ENCODE peak calls at places on chromosomes 3 and 15, in four cellular contexts. V is HFF-Myc, G is foreskin fibroblast, P is left lung. B is an unnamed sample.

GRCh38 chr3:138935864-138936762 is 10.8 kb downstream of the FOXL2 start:
- DNase-seq in V (no peak), G (peak; percentile 53), P (peak; percentile 69), B (no peak)

GRCh38 chr3:126659915-126660886 is 5.3 kb upstream of the TXNRD3 start:
- DNase-seq in V (no peak), G (no peak), P (no peak), B (no peak)

GRCh38 chr3:10964537-10965167 is 27.9 kb upstream of the SLC6A1 start:
- DNase-seq in V (no peak), G (no peak), P (no peak), B (no peak)

GRCh38 chr3:179348325-179349013 is 960 bp downstream of the MFN1 start:
- DNase-seq in V (no peak), G (no peak), P (no peak), B (no peak)

GRCh38 chr3:100992086-100993033 is 861 bp downstream of the ABI3BP start:
- DNase-seq in V (no peak), G (no peak), P (no peak), B (no peak)

GRCh38 chr15:90030376-90030775 is 29.3 kb downstream of the ZNF710 start:
- DNase-seq in V (no peak), G (no peak), P (peak; percentile 39), B (no peak)

GRCh38 chr3:144529562-144529961 is 557.9 kb downstream of the DIPK2A start:
- DNase-seq in V (no peak), G (no peak), P (no peak), B (no peak)

GRCh38 chr15:100281096-100281917 is 60.5 kb downstream of the ADAMTS17 start:
- DNase-seq in V (no peak), G (no peak), P (no peak), B (no peak)

GRCh38 chr3:152104847-152105415 is 163.8 kb upstream of the MBNL1 start:
- DNase-seq in V (no peak), G (no peak), P (no peak), B (no peak)

GRCh38 chr15:40198364-40199085 is 37.7 kb downstream of the BUB1B start:
- DNase-seq in V (no peak), G (no peak), P (no peak), B (no peak)

GRCh38 chr3:187025656-187026320 is 95.5 kb downstream of the ST6GAL1 start:
- DNase-seq in V (no peak), G (no peak), P (no peak), B (no peak)

GRCh38 chr3:182349051-182349450 is 444.3 kb upstream of the ATP11B start:
- DNase-seq in V (no peak), G (no peak), P (no peak), B (no peak)

GRCh38 chr3:183330881-183331280 is 77.8 kb downstream of the B3GNT5 start:
- DNase-seq in V (no peak), G (no peak), P (no peak), B (no peak)

GRCh38 chr3:132174500-132174899 is 139.7 kb upstream of the CPNE4 start:
- DNase-seq in V (no peak), G (peak; percentile 50), P (no peak), B (no peak)

GRCh38 chr3:5347486-5347885 is 160.0 kb downstream of the EDEM1 start:
- DNase-seq in V (no peak), G (no peak), P (no peak), B (no peak)

GRCh38 chr3:158395421-158395820 is 175.6 kb upstream of the MLF1 start:
- DNase-seq in V (no peak), G (no peak), P (no peak), B (no peak)

GRCh38 chr3:168914662-168915061 is 748.9 kb downstream of the MECOM start:
- DNase-seq in V (no peak), G (peak; percentile 1), P (no peak), B (no peak)

GRCh38 chr3:99159220-99159762 is 257.8 kb upstream of the DCBLD2 start:
- DNase-seq in V (no peak), G (no peak), P (no peak), B (no peak)

GRCh38 chr3:12782172-12782815 is 14.2 kb upstream of the CAND2 start:
- DNase-seq in V (no peak), G (no peak), P (no peak), B (no peak)

GRCh38 chr3:61690016-61690415 is 128.6 kb downstream of the PTPRG start:
- DNase-seq in V (no peak), G (no peak), P (no peak), B (no peak)

GRCh38 chr3:149610351-149611105 is 47.3 kb downstream of the WWTR1 start:
- DNase-seq in V (no peak), G (no peak), P (no peak), B (no peak)

GRCh38 chr3:126105691-126106187 is 21.8 kb upstream of the SLC41A3 start:
- DNase-seq in V (no peak), G (no peak), P (peak; percentile 27), B (no peak)

GRCh38 chr3:43378066-43378935 is 92.0 kb downstream of the SNRK start:
- DNase-seq in V (no peak), G (no peak), P (no peak), B (no peak)

GRCh38 chr3:104805508-104805907 is 561.2 kb upstream of the ALCAM start:
- DNase-seq in V (no peak), G (no peak), P (no peak), B (no peak)

GRCh38 chr3:64291345-64291744 is 66.1 kb upstream of the PRICKLE2 start:
- DNase-seq in V (peak; percentile 52), G (peak; percentile 94), P (no peak), B (peak; percentile 74)

GRCh38 chr3:184815046-184815930 is 3.3 kb downstream of the VPS8 start:
- DNase-seq in V (peak; percentile 26), G (peak; percentile 56), P (no peak), B (peak; percentile 48)

DNA sequence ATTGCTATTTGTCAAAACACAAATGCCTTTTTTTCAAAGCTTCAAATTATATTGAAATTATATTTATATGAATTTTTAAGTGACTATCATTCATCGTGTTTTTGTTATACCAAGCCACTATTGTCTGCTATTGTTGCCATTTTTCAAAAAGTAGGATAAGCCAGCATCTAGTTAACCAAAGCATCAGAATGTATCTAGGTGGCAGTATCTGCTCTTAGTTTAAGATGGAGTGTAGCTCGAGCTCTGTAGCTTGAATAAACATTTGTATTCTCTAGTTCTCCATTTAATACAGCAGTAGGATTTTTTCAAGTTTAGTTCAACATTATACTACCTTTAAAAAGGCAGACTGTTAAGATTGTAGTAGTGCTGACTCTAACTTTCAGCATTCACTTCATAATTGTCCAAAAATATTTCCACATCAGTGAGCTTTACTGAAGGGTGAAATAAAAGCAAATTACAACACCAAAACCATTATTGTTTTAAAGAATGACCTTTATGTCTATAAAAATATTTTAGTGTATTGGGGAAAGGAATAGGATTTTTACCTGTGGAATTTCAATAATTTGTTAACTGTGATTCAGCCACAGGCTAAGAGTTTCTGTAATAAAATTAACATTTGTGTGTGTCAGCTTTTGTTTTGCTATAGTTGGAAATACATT is 19.6 kb upstream of the C15orf61 start:
- DNase-seq in V (no peak), G (peak; percentile 29), P (no peak), B (no peak)
- TF ChIP-seq CTCF in V (peak; percentile 26), G (peak; percentile 45), P (peak; percentile 19), B (peak; percentile 48)

GRCh38 chr3:195889843-195890407 is 18.4 kb downstream of the TNK2 start:
- DNase-seq in V (no peak), G (no peak), P (no peak), B (no peak)
- TF ChIP-seq CTCF in V (no peak), G (no peak), P (no peak), B (no peak)

GRCh38 chr15:66251790-66252355 is 1.7 kb downstream of the MEGF11 start:
- DNase-seq in V (no peak), G (no peak), P (no peak), B (no peak)

GRCh38 chr15:66253296-66253642 is 281 bp downstream of the MEGF11 start:
- DNase-seq in V (no peak), G (no peak), P (no peak), B (no peak)

GRCh38 chr15:66251065-66251789 is 2.3 kb downstream of the MEGF11 start:
- DNase-seq in V (no peak), G (no peak), P (no peak), B (no peak)

GRCh38 chr15:66253643-66254363 is at the start of gene MEGF11:
- DNase-seq in V (no peak), G (peak; percentile 29), P (peak; percentile 48), B (no peak)

DNA sequence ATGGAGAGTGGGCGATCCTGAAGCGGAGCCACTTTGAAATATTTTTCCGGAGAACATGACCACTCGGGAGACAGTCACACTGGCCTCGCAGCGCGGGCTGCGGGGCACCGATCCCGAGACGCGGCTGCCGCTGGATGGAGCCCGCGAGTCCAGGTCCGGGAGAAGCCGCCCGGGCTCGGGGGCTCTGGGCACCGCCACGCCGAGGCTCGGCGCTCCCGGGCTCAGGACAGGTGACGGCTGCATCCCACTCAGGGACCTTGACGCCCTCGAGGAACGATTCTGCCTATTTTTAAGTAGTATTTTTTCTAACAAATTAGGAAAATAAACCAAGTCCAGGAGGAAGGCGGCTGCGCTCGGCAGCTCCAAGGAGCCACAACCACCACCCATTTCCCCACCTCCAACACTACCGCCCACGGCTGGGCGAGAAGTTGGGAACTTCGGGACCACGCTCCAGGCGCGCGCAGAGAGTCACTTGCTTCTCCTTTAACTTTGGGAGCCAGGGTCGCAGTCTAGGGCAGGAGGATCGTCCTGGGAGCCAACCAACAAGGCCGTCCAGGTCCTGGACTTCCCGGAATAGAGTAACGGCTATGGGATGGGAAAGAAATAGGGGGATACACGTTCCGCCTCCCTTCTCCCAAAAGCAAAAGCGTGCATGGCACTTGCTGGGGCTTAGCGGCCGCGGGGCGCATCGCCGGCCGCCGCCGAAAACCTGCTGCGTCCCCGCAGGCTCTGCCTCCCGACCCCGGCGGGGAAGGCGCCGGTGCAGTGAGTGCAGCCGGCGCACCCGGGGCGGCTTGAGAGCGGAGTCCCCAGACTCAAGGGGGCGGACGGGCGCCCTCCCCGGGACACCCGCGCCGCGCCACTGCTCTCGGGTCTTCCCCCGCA is 897 bp downstream of the MEGF11 start:
- DNase-seq in V (no peak), G (peak; percentile 43), P (no peak), B (no peak)
- TF ChIP-seq CTCF in V (peak; percentile 79), G (peak; percentile 74), P (peak; percentile 51), B (peak; percentile 69)

DNA sequence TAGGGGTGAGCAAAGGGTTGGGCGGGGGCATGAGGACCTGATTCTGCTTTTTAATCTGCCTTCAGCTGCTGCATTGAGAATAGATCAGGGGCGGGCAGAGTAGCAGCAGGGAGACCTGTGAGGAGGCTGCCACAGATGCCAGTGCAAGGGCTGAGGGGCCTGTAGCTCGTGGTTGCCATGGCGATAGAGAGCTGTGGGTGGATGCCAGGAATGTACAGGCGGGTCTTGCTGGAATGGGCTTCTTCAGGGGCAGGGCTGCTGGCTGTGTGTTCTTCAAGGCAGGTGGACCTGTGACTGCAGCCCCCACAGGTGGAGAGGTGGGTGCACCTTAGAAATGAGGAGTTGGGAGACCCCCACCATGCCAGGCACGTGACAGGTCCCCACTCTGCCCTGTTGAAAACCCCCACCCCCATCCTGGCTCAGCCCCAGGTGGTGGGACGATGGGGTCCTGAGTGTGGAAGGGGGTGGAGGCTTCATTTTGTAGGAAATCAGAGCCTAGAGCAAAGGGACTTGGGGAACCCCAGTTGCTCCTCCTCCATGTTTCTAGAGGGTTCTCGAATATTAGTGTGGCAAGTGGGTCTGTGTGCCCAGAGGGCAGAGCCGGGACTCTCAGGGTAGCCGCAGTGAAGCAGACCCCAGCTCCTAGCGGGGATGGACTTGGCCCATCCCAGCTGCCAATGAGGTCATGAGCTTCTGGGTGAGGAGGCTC is 38.3 kb downstream of the SLC6A6 start:
- DNase-seq in V (no peak), G (no peak), P (no peak), B (no peak)
- TF ChIP-seq CTCF in V (no peak), G (no peak), P (no peak), B (no peak)

GRCh38 chr15:45276851-45277250 is 24.8 kb downstream of the SLC28A2 start:
- DNase-seq in V (no peak), G (peak; percentile 6), P (no peak), B (peak; percentile 2)
- TF ChIP-seq CTCF in V (no peak), G (peak; percentile 13), P (no peak), B (peak; percentile 39)